ENCODE peak calls at places on chromosomes 6 and 20, in nine cellular contexts. Z is PC-9, I is heart left ventricle, Q is brain microvascular endothelial cell, A is adrenal gland, H is right lobe of liver, O is psoas muscle, T is substantia nigra, F is trophoblast cell. W is an unnamed sample.

GRCh38 chr6:158642097-158642601 is 2.4 kb downstream of the DYNLT1 start:
- DNase-seq in Z (peak), A (peak), O (peak), Q (peak), H (no peak), I (no peak), T (no peak), F (peak), W (no peak)

GRCh38 chr6:47897233-47897632 is 115.4 kb downstream of the OPN5 start:
- DNase-seq in T (no peak), Z (no peak), A (no peak), H (no peak), I (no peak), Q (no peak), F (no peak), O (no peak), W (no peak)

GRCh38 chr6:44028767-44029166 is 98.5 kb downstream of the MRPL14 start:
- DNase-seq in O (no peak), H (no peak), Z (peak), A (no peak), Q (no peak), T (no peak), F (no peak), I (no peak), W (no peak)

GRCh38 chr6:9126845-9127560 is 691.7 kb upstream of the SLC35B3 start:
- DNase-seq in Z (peak), T (no peak), H (no peak), A (peak), F (peak), I (no peak), Q (peak), O (no peak), W (no peak)

GRCh38 chr6:6886160-6886885 is 221.4 kb upstream of the RREB1 start:
- DNase-seq in T (no peak), Q (no peak), H (no peak), O (peak), F (no peak), A (no peak), Z (no peak), I (no peak), W (peak)

GRCh38 chr6:89079611-89080213 is 839 bp upstream of the PNRC1 start:
- DNase-seq in A (peak), Q (peak), O (no peak), Z (no peak), F (peak), T (no peak), I (peak), H (peak), W (peak)

GRCh38 chr6:38322123-38322522 is 317.6 kb downstream of the BTBD9 start:
- DNase-seq in Q (no peak), H (no peak), F (no peak), O (no peak), I (no peak), Z (no peak), A (no peak), T (no peak), W (no peak)

GRCh38 chr20:38434310-38434741 is 802 bp downstream of the SNHG17 start:
- DNase-seq in O (no peak), Z (no peak), A (peak), T (no peak), H (no peak), F (peak), Q (no peak), I (no peak), W (peak)

GRCh38 chr6:20403766-20404640 is 2.3 kb downstream of the E2F3 start:
- DNase-seq in F (peak), Q (peak), T (no peak), Z (peak), I (no peak), H (no peak), O (no peak), A (peak), W (no peak)

GRCh38 chr6:117676577-117677218 is 1.4 kb downstream of the NUS1 start:
- DNase-seq in A (no peak), O (no peak), F (peak), Z (no peak), T (no peak), I (no peak), H (no peak), Q (no peak), W (no peak)

GRCh38 chr6:34546551-34547321 is 9.4 kb downstream of the SPDEF start:
- DNase-seq in I (peak), T (peak), A (peak), H (peak), F (no peak), Z (peak), Q (no peak), O (no peak), W (no peak)

GRCh38 chr6:1554881-1555569 is 54.7 kb upstream of the FOXC1 start:
- DNase-seq in Q (peak), A (peak), Z (no peak), F (peak), T (no peak), H (peak), O (peak), I (peak), W (peak)

GRCh38 chr20:396619-397431 is 11.3 kb upstream of the RBCK1 start:
- DNase-seq in T (no peak), A (peak), H (no peak), I (no peak), F (no peak), Z (no peak), Q (no peak), O (no peak), W (peak)

GRCh38 chr6:7974932-7975763 is 64.6 kb upstream of the TXNDC5 start:
- DNase-seq in A (peak), O (peak), T (peak), I (peak), F (peak), Z (peak), Q (peak), H (peak), W (peak)

GRCh38 chr6:132995432-132995831 is 181.1 kb downstream of the RPS12 start:
- DNase-seq in O (peak), Q (no peak), I (no peak), A (no peak), F (no peak), Z (no peak), T (no peak), H (no peak), W (no peak)

GRCh38 chr6:138593100-138593877 is 94.0 kb upstream of the NHSL1 start:
- DNase-seq in A (peak), H (peak), Z (peak), Q (peak), O (no peak), I (no peak), T (no peak), F (peak), W (no peak)

GRCh38 chr6:16352258-16352635 is 113.9 kb downstream of the GMPR start:
- DNase-seq in O (no peak), T (no peak), Z (no peak), F (no peak), I (no peak), A (no peak), H (no peak), Q (peak), W (no peak)

GRCh38 chr20:43699941-43700565 is 26.7 kb downstream of the GTSF1L start:
- DNase-seq in F (no peak), H (no peak), T (no peak), Z (no peak), O (no peak), A (no peak), I (no peak), Q (no peak), W (no peak)

GRCh38 chr6:153625089-153625488 is 414.0 kb upstream of the OPRM1 start:
- DNase-seq in A (no peak), I (no peak), Q (peak), O (no peak), T (no peak), Z (no peak), F (peak), H (no peak), W (no peak)

GRCh38 chr6:71288228-71289038 is at the start of gene OGFRL1:
- DNase-seq in Z (peak), F (peak), A (peak), H (peak), I (peak), O (peak), Q (peak), T (peak), W (peak)

GRCh38 chr6:85756982-85757381 is 114.3 kb upstream of the SYNCRIP start:
- DNase-seq in A (no peak), I (no peak), O (no peak), H (no peak), F (peak), Q (peak), T (no peak), Z (no peak), W (no peak)

GRCh38 chr6:87722831-87723726 is 21.0 kb upstream of the AKIRIN2 start:
- DNase-seq in O (peak), F (peak), Z (peak), H (peak), A (peak), I (peak), Q (peak), T (peak), W (peak)

GRCh38 chr6:77466055-77467028 is 3.1 kb upstream of the HTR1B start:
- DNase-seq in A (peak), H (no peak), Z (no peak), F (no peak), Q (peak), T (no peak), O (peak), I (no peak), W (no peak)

GRCh38 chr6:127051571-127052260 is 66.8 kb upstream of the RSPO3 start:
- DNase-seq in O (no peak), Z (no peak), H (no peak), F (no peak), A (no peak), I (no peak), Q (peak), T (no peak), W (no peak)

GRCh38 chr20:24584538-24585356 is 115.3 kb downstream of the SYNDIG1 start:
- DNase-seq in A (no peak), F (no peak), O (no peak), H (no peak), T (no peak), Z (no peak), Q (no peak), I (no peak), W (no peak)

GRCh38 chr20:19205999-19206398 is 6.4 kb upstream of the SLC24A3 start:
- DNase-seq in Q (no peak), O (peak), F (peak), T (no peak), H (peak), A (peak), Z (no peak), I (peak), W (peak)

GRCh38 chr6:158847786-158848185 is 28.6 kb upstream of the EZR start:
- DNase-seq in H (no peak), A (no peak), Z (peak), O (no peak), I (no peak), Q (no peak), T (no peak), F (no peak), W (no peak)

GRCh38 chr6:144586986-144587385 is 301.9 kb downstream of the UTRN start:
- DNase-seq in F (no peak), T (no peak), O (no peak), Q (no peak), A (no peak), H (no peak), I (no peak), Z (no peak), W (no peak)

GRCh38 chr20:62950741-62951140 is 1.8 kb upstream of the SLC17A9 start:
- DNase-seq in H (no peak), Q (no peak), T (no peak), F (no peak), Z (no peak), A (no peak), O (peak), I (no peak), W (no peak)

GRCh38 chr6:106187424-106187982 is 101.4 kb downstream of the PRDM1 start:
- DNase-seq in F (no peak), A (no peak), I (no peak), Z (no peak), T (no peak), O (no peak), Q (no peak), H (no peak), W (no peak)

GRCh38 chr6:106188104-106188794 is 102.1 kb downstream of the PRDM1 start:
- DNase-seq in Q (no peak), Z (no peak), I (no peak), T (no peak), F (no peak), A (no peak), O (no peak), H (no peak), W (no peak)

GRCh38 chr6:106197441-106197840 is 111.3 kb downstream of the PRDM1 start:
- DNase-seq in T (no peak), A (no peak), I (no peak), Q (no peak), Z (no peak), H (no peak), F (no peak), O (no peak), W (peak)

GRCh38 chr6:106194949-106195919 is 109.1 kb downstream of the PRDM1 start:
- DNase-seq in Q (no peak), I (no peak), O (no peak), H (no peak), T (no peak), A (no peak), Z (peak), F (peak), W (no peak)

GRCh38 chr6:106192824-106193223 is 106.7 kb downstream of the PRDM1 start:
- DNase-seq in H (no peak), Z (no peak), Q (peak), I (no peak), O (no peak), A (no peak), F (no peak), T (no peak), W (no peak)
- H3K27ac ChIP-seq in H (no peak), Z (no peak), Q (peak), I (no peak), O (no peak), A (no peak), F (no peak), T (no peak), W (no peak)

DNA sequence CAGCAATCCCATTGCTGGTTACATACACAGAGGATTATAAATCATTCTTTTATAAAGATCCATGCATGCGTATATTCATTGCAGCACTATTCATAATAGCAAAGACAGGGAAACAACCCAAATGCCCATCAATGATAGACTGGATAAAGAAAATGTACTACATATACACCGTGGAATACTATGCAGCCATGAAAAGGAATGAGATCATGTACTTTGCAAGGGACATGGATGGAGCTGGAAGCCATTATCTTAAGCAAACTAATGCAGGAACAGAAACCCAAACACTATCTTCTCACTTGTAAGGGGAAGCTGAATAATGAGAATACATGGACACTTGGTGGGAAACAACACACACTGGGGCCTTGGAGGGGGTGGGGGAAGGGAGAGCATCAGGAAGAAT is 529.7 kb downstream of the TBC1D32 start:
- DNase-seq in Q (no peak), I (no peak), F (no peak), A (no peak), O (no peak), Z (no peak), T (no peak), H (no peak), W (no peak)
- H3K27ac ChIP-seq in Q (no peak), I (no peak), F (no peak), A (no peak), O (no peak), Z (no peak), T (no peak), H (no peak), W (no peak)

GRCh38 chr20:44746367-44747165 is 901 bp downstream of the KCNK15 start:
- DNase-seq in Z (no peak), H (no peak), O (peak), A (no peak), F (no peak), Q (no peak), T (no peak), I (no peak), W (no peak)
- H3K27ac ChIP-seq in Z (peak), H (no peak), O (no peak), A (no peak), F (no peak), Q (no peak), T (no peak), I (no peak), W (no peak)

GRCh38 chr6:12750416-12750815 is 33.8 kb downstream of the PHACTR1 start:
- DNase-seq in A (no peak), F (no peak), I (no peak), Q (no peak), Z (no peak), T (no peak), H (no peak), O (no peak), W (no peak)
- H3K27ac ChIP-seq in A (no peak), F (no peak), I (no peak), Q (no peak), Z (no peak), T (no peak), H (no peak), O (no peak), W (no peak)

GRCh38 chr6:139927742-139928305 is 553.4 kb upstream of the CITED2 start:
- DNase-seq in A (no peak), Q (no peak), Z (no peak), O (no peak), F (no peak), H (no peak), T (no peak), I (no peak), W (no peak)

GRCh38 chr6:139926711-139927110 is 552.3 kb upstream of the CITED2 start:
- DNase-seq in I (no peak), A (no peak), H (no peak), F (no peak), O (no peak), Z (no peak), T (no peak), Q (peak), W (no peak)

GRCh38 chr6:139927236-139927635 is 552.8 kb upstream of the CITED2 start:
- DNase-seq in O (no peak), Q (peak), Z (no peak), F (no peak), I (no peak), T (no peak), H (no peak), A (no peak), W (no peak)

GRCh38 chr6:139923964-139924475 is 549.6 kb upstream of the CITED2 start:
- DNase-seq in Z (no peak), F (no peak), A (no peak), I (no peak), Q (no peak), T (no peak), O (no peak), H (no peak), W (no peak)

DNA sequence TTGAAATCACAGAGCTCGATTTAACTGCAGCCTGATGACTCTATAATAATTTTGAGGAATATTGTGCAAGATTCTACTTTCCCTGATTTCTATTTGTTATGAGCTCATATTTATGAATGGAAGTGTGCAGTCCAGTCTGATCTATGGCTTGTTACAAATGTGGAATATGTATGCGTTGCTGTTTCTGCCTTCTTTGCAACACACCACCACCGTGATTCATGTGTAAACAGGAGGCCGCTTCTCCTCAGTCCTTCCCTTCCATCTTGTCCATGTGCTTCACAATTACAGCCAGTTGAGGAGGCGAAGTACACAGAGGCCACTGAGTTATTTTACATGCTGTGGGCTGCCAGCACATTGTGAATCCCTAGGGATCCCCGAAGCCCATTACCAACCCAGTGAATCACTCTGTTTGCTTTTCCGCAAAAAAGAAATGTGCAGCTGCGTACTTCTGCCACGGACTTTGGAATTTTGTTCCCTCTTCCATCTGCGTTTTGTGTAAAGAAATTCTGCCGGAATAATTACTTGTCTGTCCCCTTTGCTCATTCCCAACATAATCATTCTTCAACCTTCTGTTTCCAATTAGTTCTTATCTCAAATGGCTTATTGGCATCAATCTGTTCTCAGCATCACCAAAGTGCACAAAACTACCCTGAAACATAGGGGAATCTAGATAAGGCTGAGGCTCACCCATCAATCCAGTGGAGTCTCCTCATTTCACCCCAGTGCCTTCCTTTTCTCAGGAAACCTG is 551.6 kb upstream of the CITED2 start:
- DNase-seq in T (no peak), I (no peak), Q (peak), O (no peak), A (no peak), H (no peak), F (peak), Z (no peak), W (no peak)
- H3K27ac ChIP-seq in T (no peak), I (no peak), Q (peak), O (no peak), A (no peak), H (no peak), F (no peak), Z (no peak), W (no peak)

GRCh38 chr20:36854343-36855240 is 21.3 kb upstream of the TLDC2 start:
- DNase-seq in F (no peak), H (no peak), T (no peak), Z (no peak), Q (no peak), I (no peak), A (no peak), O (peak), W (no peak)
- H3K27ac ChIP-seq in F (no peak), H (no peak), T (peak), Z (no peak), Q (no peak), I (peak), A (peak), O (no peak), W (no peak)

DNA sequence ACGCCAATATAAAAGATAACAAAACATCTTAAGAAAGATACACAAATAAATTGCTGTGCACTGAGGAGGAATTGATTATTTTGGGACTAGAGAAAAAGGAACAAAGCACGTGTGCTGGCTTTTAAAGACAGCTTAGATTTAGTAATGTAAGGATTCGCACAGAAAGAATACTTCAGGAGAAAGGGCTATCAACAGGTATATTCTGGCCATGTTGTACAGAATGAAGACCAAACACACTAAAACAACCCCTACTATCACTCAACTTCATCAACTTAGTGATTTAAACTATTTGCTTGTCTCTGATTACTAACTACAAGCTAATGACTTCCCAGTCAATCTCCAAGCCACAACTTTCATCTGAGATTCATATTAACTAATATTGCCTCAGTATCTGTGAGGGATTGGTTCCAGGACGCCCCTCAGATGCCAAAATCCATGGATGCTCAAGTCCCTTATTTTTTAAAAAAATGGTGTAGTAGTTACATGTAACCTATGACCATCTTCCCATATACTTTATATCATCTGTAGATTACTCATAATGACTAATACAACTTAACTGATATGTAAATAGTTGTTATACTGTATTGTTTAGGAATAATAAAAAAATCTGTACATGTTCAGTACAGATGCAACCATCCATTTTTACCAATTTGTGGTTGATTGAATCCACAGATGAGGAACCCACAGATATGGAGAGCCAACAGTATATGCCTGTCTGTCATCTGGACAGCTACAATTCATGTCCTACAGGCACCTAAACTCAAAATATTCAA is 4.5 kb downstream of the DEK start:
- DNase-seq in Z (peak), O (no peak), Q (no peak), T (no peak), F (no peak), I (no peak), H (no peak), A (no peak), W (no peak)
- H3K27ac ChIP-seq in Z (peak), O (peak), Q (no peak), T (no peak), F (no peak), I (no peak), H (no peak), A (no peak), W (peak)

DNA sequence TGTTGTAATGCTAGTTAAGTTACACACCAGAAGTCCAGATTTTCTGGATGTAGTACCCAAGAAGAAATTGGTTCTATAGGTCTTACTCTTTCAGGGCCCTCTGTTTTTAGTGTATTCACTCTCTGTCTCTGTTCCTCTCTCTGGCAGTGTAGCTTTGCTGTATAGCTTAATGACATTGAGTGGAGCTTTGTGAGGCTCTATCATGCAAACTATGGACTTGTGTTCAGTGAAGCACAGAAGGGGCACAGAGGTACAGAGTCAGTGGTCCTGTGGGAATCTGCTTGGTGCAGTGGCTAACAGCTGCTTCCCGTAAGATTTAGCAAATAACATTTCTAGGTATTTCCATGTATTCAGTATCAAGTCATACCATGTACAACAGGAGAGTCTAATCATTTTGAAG is 26.1 kb downstream of the NKX2-4 start:
- DNase-seq in I (no peak), Q (no peak), H (no peak), F (peak), O (no peak), A (no peak), T (no peak), Z (no peak), W (no peak)
- H3K27ac ChIP-seq in I (no peak), Q (no peak), H (no peak), F (no peak), O (no peak), A (no peak), T (no peak), Z (no peak), W (no peak)

W was measured in spleen.